ENCODE peak calls at places on chromosomes 11 and 22, in ten cellular contexts. P is cardiac muscle cell, O is osteocyte, Q is Panc1, K is A549, U is hepatocyte, I is fibroblast of mammary gland, B is coronary artery, R is gastrocnemius medialis, C is endothelial cell. N is an unnamed sample.
A peak's percentile ranks its signal among the peaks of the same experiment; 100 is the strongest.

GRCh38 chr11:6096417-6096816 is 11.1 kb upstream of the OR56B4 start:
- DNase-seq in P (peak; percentile 19), O (no peak), Q (no peak), K (no peak), U (no peak), I (no peak), B (no peak), R (no peak), C (no peak), N (no peak)

GRCh38 chr22:24304067-24304675 is 33.5 kb downstream of the SPECC1L start:
- DNase-seq in P (no peak), O (no peak), Q (no peak), K (no peak), U (no peak), I (no peak), B (no peak), R (no peak), C (no peak), N (no peak)

GRCh38 chr22:47398491-47398890 is 636.0 kb downstream of the TBC1D22A start:
- DNase-seq in P (no peak), O (no peak), Q (no peak), K (no peak), U (no peak), I (no peak), B (no peak), R (no peak), C (no peak), N (no peak)

GRCh38 chr22:28328751-28329150 is 350.9 kb downstream of the TTC28 start:
- DNase-seq in P (no peak), O (no peak), Q (no peak), K (no peak), U (no peak), I (no peak), B (no peak), R (no peak), C (no peak), N (no peak)

GRCh38 chr11:133579165-133580031 is 47.1 kb upstream of the OPCML start:
- DNase-seq in P (no peak), O (no peak), Q (no peak), K (no peak), U (no peak), I (no peak), B (no peak), R (no peak), C (no peak), N (no peak)

GRCh38 chr11:28792856-28793255 is 684.7 kb downstream of the METTL15 start:
- DNase-seq in P (no peak), O (no peak), Q (no peak), K (no peak), U (no peak), I (no peak), B (no peak), R (no peak), C (no peak), N (no peak)

GRCh38 chr22:24289781-24290181 is 19.1 kb downstream of the SPECC1L start:
- DNase-seq in P (no peak), O (no peak), Q (no peak), K (no peak), U (no peak), I (no peak), B (no peak), R (no peak), C (no peak), N (no peak)

GRCh38 chr22:47600791-47601400 is 838.4 kb downstream of the TBC1D22A start:
- DNase-seq in P (no peak), O (peak; percentile 60), Q (no peak), K (no peak), U (no peak), I (no peak), B (no peak), R (no peak), C (no peak), N (no peak)

GRCh38 chr11:121104223-121104831 is 3.3 kb downstream of the TECTA start:
- DNase-seq in P (no peak), O (no peak), Q (no peak), K (no peak), U (no peak), I (no peak), B (no peak), R (peak; percentile 6), C (peak; percentile 11), N (no peak)

GRCh38 chr11:128828350-128828749 is 38.7 kb downstream of the KCNJ1 start:
- DNase-seq in P (no peak), O (no peak), Q (no peak), K (no peak), U (no peak), I (peak; percentile 16), B (no peak), R (no peak), C (no peak), N (no peak)

GRCh38 chr22:49871482-49871881 is 17.8 kb downstream of the ZBED4 start:
- DNase-seq in P (no peak), O (no peak), Q (no peak), K (peak; percentile 29), U (no peak), I (peak; percentile 24), B (no peak), R (no peak), C (no peak), N (no peak)

GRCh38 chr11:106471273-106471672 is 393.8 kb downstream of the AASDHPPT start:
- DNase-seq in P (no peak), O (no peak), Q (no peak), K (no peak), U (peak; percentile 29), I (peak; percentile 24), B (no peak), R (no peak), C (no peak), N (no peak)

GRCh38 chr11:911031-911889 is 650 bp upstream of the CHID1 start:
- DNase-seq in P (peak; percentile 58), O (no peak), Q (no peak), K (peak; percentile 35), U (peak; percentile 62), I (peak; percentile 77), B (no peak), R (no peak), C (no peak), N (no peak)

GRCh38 chr22:22380098-22381030 is 128.2 kb downstream of the ZNF280B start:
- DNase-seq in P (no peak), O (peak; percentile 77), Q (no peak), K (no peak), U (no peak), I (no peak), B (no peak), R (no peak), C (peak; percentile 56), N (peak; percentile 59)

GRCh38 chr11:62770778-62771143 is 435 bp upstream of the TAF6L start:
- DNase-seq in P (no peak), O (no peak), Q (no peak), K (no peak), U (peak; percentile 32), I (no peak), B (no peak), R (no peak), C (peak; percentile 33), N (no peak)

DNA sequence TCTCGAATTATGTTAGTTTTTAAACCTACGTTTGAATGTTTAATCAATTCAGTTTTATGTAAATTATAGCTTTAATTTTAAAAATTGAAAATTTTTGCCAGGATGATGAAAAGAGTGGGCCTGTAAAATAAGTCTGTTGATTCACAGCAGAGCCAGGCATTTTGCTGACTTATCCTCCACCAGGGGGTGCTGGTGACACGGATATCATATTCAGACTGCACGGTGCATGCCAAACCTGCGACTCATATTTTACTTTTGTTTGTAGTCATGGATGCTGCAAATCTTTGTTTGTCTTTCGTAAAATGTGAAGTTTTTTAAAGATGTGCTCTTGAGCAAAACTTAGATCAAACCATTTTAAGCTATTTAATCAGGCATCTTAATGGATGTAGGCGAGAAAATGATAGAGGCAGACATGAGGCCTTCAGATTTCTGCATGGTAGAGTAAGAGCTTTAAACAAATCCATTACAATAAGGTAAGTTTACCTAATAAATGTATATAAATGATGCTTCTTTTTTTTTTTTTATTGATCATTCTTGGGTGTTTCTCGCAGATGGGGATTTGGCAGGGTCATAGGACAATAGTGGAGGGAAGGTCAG is 3.6 kb upstream of the OR8B3 start:
- DNase-seq in P (peak; percentile 62), O (no peak), Q (peak; percentile 46), K (peak; percentile 70), U (peak; percentile 91), I (peak; percentile 86), B (no peak), R (no peak), C (peak; percentile 71), N (peak; percentile 65)
- TF ChIP-seq CTCF in P (peak; percentile 89), O (peak; percentile 81), Q (peak; percentile 87), K (peak; percentile 63), U (peak; percentile 76), I (peak; percentile 85), B (peak; percentile 13), R (no peak), C (peak; percentile 86), N (peak; percentile 85)

DNA sequence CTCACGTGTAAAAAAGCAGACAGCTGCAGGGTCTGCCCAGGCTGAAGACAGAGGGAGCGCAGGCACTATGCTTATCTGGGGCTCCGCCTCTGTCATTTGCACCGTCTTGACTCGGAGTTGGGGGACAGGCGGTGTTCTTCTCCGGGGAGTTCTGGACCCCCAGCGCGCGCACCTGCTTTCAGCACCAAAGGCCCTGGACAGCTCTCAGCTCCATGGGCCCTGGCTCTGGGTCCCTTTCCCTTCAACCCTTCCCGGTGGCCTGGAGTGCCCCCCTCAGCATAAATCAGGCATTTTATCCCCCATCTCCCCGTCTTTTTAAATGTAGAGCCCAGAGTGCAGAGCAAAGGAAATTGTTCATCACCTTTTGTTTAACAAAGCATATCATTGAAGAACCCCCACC is 1.5 kb downstream of the SEZ6L start:
- DNase-seq in P (peak; percentile 85), O (peak; percentile 77), Q (no peak), K (no peak), U (peak; percentile 43), I (no peak), B (no peak), R (no peak), C (peak; percentile 52), N (no peak)
- TF ChIP-seq CTCF in P (no peak), O (no peak), Q (no peak), K (no peak), U (peak; percentile 20), I (no peak), B (no peak), R (no peak), C (no peak), N (no peak)

GRCh38 chr22:20084547-20085413 is 4.7 kb downstream of the DGCR8 start:
- DNase-seq in P (peak; percentile 70), O (no peak), Q (no peak), K (no peak), U (peak; percentile 47), I (peak; percentile 12), B (no peak), R (peak; percentile 28), C (peak; percentile 52), N (no peak)
- TF ChIP-seq CTCF in P (peak; percentile 40), O (peak; percentile 41), Q (no peak), K (peak; percentile 16), U (peak; percentile 40), I (peak; percentile 34), B (no peak), R (peak; percentile 30), C (peak; percentile 36), N (peak; percentile 11)

DNA sequence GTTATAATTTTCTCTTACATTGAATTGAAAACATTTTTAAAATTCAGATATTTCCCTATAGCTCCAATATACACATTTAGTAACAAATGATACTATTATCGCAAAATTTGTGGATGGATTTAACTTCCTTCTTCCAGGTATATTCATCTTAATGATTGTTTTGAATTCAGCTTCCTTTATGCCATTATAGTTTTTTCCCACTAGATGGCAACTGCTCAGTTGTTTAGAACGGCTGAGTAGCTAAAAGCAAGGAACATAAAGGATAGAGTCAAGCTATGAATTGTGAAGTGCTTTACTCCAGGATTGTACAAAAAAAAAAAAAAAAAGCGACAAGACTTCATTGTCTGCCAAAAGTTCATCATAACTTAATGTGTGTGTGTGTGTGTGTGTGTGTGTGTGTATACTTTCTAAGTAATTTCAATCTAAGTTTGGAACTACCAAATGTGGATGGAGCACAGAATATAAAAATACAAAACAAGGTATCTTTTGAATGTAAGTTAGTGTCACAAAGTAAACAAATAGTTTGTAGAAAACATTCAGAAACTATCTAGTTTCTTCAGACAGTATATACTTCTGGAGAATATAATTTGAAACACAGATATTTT is 846.4 kb downstream of the DLG2 start:
- DNase-seq in P (peak; percentile 53), O (no peak), Q (peak; percentile 5), K (peak; percentile 30), U (peak; percentile 21), I (peak; percentile 43), B (no peak), R (no peak), C (no peak), N (no peak)
- TF ChIP-seq CTCF in P (peak; percentile 33), O (peak; percentile 50), Q (peak; percentile 62), K (peak; percentile 50), U (peak; percentile 60), I (peak; percentile 60), B (no peak), R (no peak), C (peak; percentile 45), N (peak; percentile 29)